ENCODE peak calls at places on chromosome 1, in eight cellular contexts. T is CD4-positive, alpha-beta memory T cell; L is neuronal stem cell; W is kidney epithelial cell; P is NCI-H2081; R is astrocyte of the spinal cord; I is fibroblast of mammary gland; M is GM04504. N is an unnamed sample.

GRCh38 chr1:8794605-8795004 is 22.8 kb downstream of the RERE start:
- DNase-seq in I (no peak), R (no peak), P (no peak), T (no peak), W (no peak), L (no peak), M (no peak), N (no peak)

GRCh38 chr1:40740039-40740991 is 43.3 kb upstream of the KCNQ4 start:
- DNase-seq in P (no peak), M (no peak), T (no peak), W (no peak), L (no peak), I (peak; percentile 23), R (no peak), N (peak; percentile 59)

GRCh38 chr1:230136453-230137327 is 69.7 kb downstream of the GALNT2 start:
- DNase-seq in T (no peak), R (no peak), M (no peak), L (no peak), P (no peak), W (no peak), I (peak; percentile 25), N (no peak)

GRCh38 chr1:110148961-110149360 is 1.3 kb upstream of the SLC6A17 start:
- DNase-seq in P (no peak), L (no peak), I (peak; percentile 10), W (no peak), M (no peak), T (no peak), R (no peak), N (no peak)

GRCh38 chr1:121408354-121408753 is 223.6 kb downstream of the SRGAP2C start:
- DNase-seq in L (no peak), R (no peak), W (no peak), M (no peak), T (no peak), P (no peak), I (no peak), N (no peak)

GRCh38 chr1:98221926-98222325 is 301.1 kb upstream of the DPYD start:
- DNase-seq in T (no peak), W (no peak), L (no peak), M (no peak), P (no peak), I (no peak), R (no peak), N (no peak)

GRCh38 chr1:27521336-27522147 is 31.6 kb upstream of the WASF2 start:
- DNase-seq in W (no peak), L (no peak), M (no peak), I (no peak), P (no peak), R (no peak), T (peak; percentile 62), N (no peak)

GRCh38 chr1:15609631-15610030 is 7.6 kb upstream of the DDI2 start:
- DNase-seq in M (no peak), T (no peak), W (no peak), P (no peak), I (peak; percentile 64), L (no peak), R (no peak), N (no peak)

GRCh38 chr1:197911857-197912696 is 5.1 kb upstream of the LHX9 start:
- DNase-seq in M (no peak), P (no peak), T (no peak), I (no peak), L (peak; percentile 20), R (no peak), W (no peak), N (no peak)

GRCh38 chr1:58572691-58573090 is 4.4 kb downstream of the TACSTD2 start:
- DNase-seq in W (no peak), M (no peak), R (no peak), P (no peak), I (no peak), T (no peak), L (no peak), N (peak; percentile 73)

GRCh38 chr1:31714442-31715096 is 10.8 kb upstream of the COL16A1 start:
- DNase-seq in M (no peak), I (peak; percentile 74), W (no peak), L (peak; percentile 61), R (peak; percentile 75), P (no peak), T (no peak), N (peak; percentile 19)

GRCh38 chr1:147726161-147726560 is 34.2 kb downstream of the GJA5 start:
- DNase-seq in I (no peak), M (no peak), P (no peak), W (no peak), R (no peak), T (no peak), L (no peak), N (no peak)

GRCh38 chr1:245084551-245084950 is 70.2 kb upstream of the KIF26B start:
- DNase-seq in I (peak; percentile 35), P (no peak), W (no peak), L (no peak), T (no peak), M (no peak), R (peak; percentile 29), N (peak; percentile 48)

GRCh38 chr1:156743367-156744302 is 2.7 kb upstream of the MRPL24 start:
- DNase-seq in M (no peak), W (no peak), T (no peak), P (no peak), R (no peak), I (no peak), L (no peak), N (no peak)

GRCh38 chr1:162357681-162358266 is 18.9 kb downstream of the SPATA46 start:
- DNase-seq in T (no peak), R (peak; percentile 25), W (no peak), P (peak; percentile 29), L (peak; percentile 51), I (peak; percentile 62), M (peak; percentile 8), N (peak; percentile 43)

GRCh38 chr1:28592314-28593071 is 428 bp downstream of the RAB42 start:
- DNase-seq in R (no peak), P (no peak), I (no peak), L (peak; percentile 35), W (no peak), M (no peak), T (no peak), N (no peak)

GRCh38 chr1:97350662-97351061 is 570.2 kb downstream of the DPYD start:
- DNase-seq in T (no peak), M (no peak), W (no peak), I (peak; percentile 35), P (no peak), R (peak; percentile 29), L (no peak), N (peak; percentile 27)

GRCh38 chr1:116134178-116134773 is 23.1 kb downstream of the MAB21L3 start:
- DNase-seq in W (no peak), I (peak; percentile 27), R (no peak), M (no peak), L (no peak), P (no peak), T (no peak), N (no peak)

GRCh38 chr1:30670195-30671060 is 53.0 kb downstream of the MATN1 start:
- DNase-seq in T (no peak), L (no peak), R (no peak), W (no peak), M (peak; percentile 90), I (peak; percentile 95), P (no peak), N (no peak)

GRCh38 chr1:148263128-148263905 is 111.2 kb upstream of the NBPF11 start:
- DNase-seq in W (peak; percentile 87), I (peak; percentile 90), M (no peak), L (peak; percentile 58), T (peak; percentile 66), P (peak; percentile 76), R (peak; percentile 88), N (peak; percentile 90)

GRCh38 chr1:15110128-15110866 is 43.2 kb upstream of the TMEM51 start:
- DNase-seq in L (no peak), T (no peak), M (no peak), P (no peak), R (no peak), W (no peak), I (no peak), N (no peak)